ENCODE peak calls at places on chromosomes 7 and 10, in eight cellular contexts. M is adrenal gland, W is heart right ventricle, S is suprapubic skin, N is colonic mucosa, P is hepatocyte, H is HAP-1, K is tibial nerve. J is an unnamed sample.
A peak's percentile ranks its signal among the peaks of the same experiment; 100 is the strongest.

GRCh38 chr7:23467281-23467680 is 3.0 kb downstream of the IGF2BP3 start:
- DNase-seq in N (no peak), W (no peak), P (peak; percentile 10), M (no peak), S (no peak), H (no peak), K (no peak), J (no peak)

GRCh38 chr10:58590152-58590551 is 77.5 kb downstream of the BICC1 start:
- DNase-seq in P (peak; percentile 57), H (no peak), N (peak; percentile 23), W (no peak), S (no peak), M (peak; percentile 76), K (no peak), J (no peak)

GRCh38 chr7:56026538-56026937 is 24.7 kb downstream of the PSPH start:
- DNase-seq in P (no peak), M (peak; percentile 47), H (no peak), S (no peak), N (no peak), K (no peak), W (no peak), J (no peak)

GRCh38 chr7:24764972-24765744 is 7.9 kb upstream of the GSDME start:
- DNase-seq in W (no peak), K (no peak), P (no peak), H (no peak), S (no peak), N (no peak), M (no peak), J (no peak)

GRCh38 chr10:21953585-21954057 is 49.9 kb downstream of the DNAJC1 start:
- DNase-seq in W (no peak), M (no peak), P (peak; percentile 37), S (no peak), K (no peak), N (no peak), H (peak; percentile 88), J (peak; percentile 11)

GRCh38 chr10:80141696-80142460 is 9.3 kb downstream of the PLAC9 start:
- DNase-seq in M (no peak), K (no peak), W (no peak), P (no peak), N (peak; percentile 14), S (peak; percentile 65), H (no peak), J (no peak)

GRCh38 chr7:134710854-134711624 is 64.4 kb downstream of the BPGM start:
- DNase-seq in M (no peak), H (no peak), W (no peak), K (no peak), N (no peak), S (no peak), P (peak; percentile 34), J (peak; percentile 15)

GRCh38 chr7:108012499-108013430 is 9.8 kb upstream of the LAMB1 start:
- DNase-seq in N (peak; percentile 47), M (no peak), P (peak; percentile 73), H (peak; percentile 55), K (no peak), W (no peak), S (no peak), J (no peak)

GRCh38 chr7:111362660-111363059 is 199.6 kb downstream of the IMMP2L start:
- DNase-seq in M (no peak), P (no peak), S (no peak), N (no peak), W (no peak), K (no peak), H (peak; percentile 41), J (no peak)

GRCh38 chr10:118305730-118306129 is 36.4 kb downstream of the FAM204A start:
- DNase-seq in K (no peak), W (no peak), P (no peak), S (no peak), M (no peak), N (no peak), H (no peak), J (no peak)

GRCh38 chr10:108346066-108346465 is 1181.6 kb upstream of the SORCS1 start:
- DNase-seq in K (no peak), M (no peak), P (no peak), H (no peak), S (no peak), N (no peak), W (no peak), J (no peak)

GRCh38 chr10:128470302-128470962 is 344.2 kb upstream of the MKI67 start:
- DNase-seq in P (no peak), M (no peak), W (no peak), N (no peak), H (no peak), K (no peak), S (no peak), J (no peak)

GRCh38 chr10:124629842-124630241 is 114.3 kb downstream of the FAM53B start:
- DNase-seq in P (no peak), H (no peak), N (no peak), K (no peak), S (no peak), W (no peak), M (no peak), J (no peak)

GRCh38 chr10:49177391-49178355 is 10.5 kb downstream of the TMEM273 start:
- DNase-seq in W (peak; percentile 60), K (no peak), P (peak; percentile 61), N (peak; percentile 26), H (no peak), M (peak; percentile 71), S (peak; percentile 72), J (no peak)

GRCh38 chr10:48729941-48730457 is 45.3 kb downstream of the WDFY4 start:
- DNase-seq in W (no peak), N (no peak), P (no peak), K (no peak), S (no peak), M (no peak), H (no peak), J (no peak)

GRCh38 chr10:35735412-35735811 is 93.3 kb upstream of the FZD8 start:
- DNase-seq in W (no peak), S (no peak), N (no peak), P (no peak), K (no peak), H (no peak), M (no peak), J (no peak)

GRCh38 chr10:92419740-92420553 is 129.0 kb downstream of the MARCHF5 start:
- DNase-seq in W (peak; percentile 49), S (peak; percentile 83), H (no peak), P (peak; percentile 42), K (peak; percentile 33), M (peak; percentile 47), N (peak; percentile 49), J (no peak)

GRCh38 chr7:91468231-91468630 is 204.0 kb downstream of the FZD1 start:
- DNase-seq in K (no peak), N (no peak), P (no peak), W (no peak), S (no peak), H (no peak), M (no peak), J (no peak)

GRCh38 chr7:107179326-107180163 is 10.7 kb downstream of the HBP1 start:
- DNase-seq in S (no peak), M (no peak), N (peak; percentile 26), P (peak; percentile 17), W (no peak), K (no peak), H (no peak), J (no peak)

GRCh38 chr7:116188-116981 is 76.0 kb upstream of the FAM20C start:
- DNase-seq in W (no peak), M (no peak), S (no peak), K (no peak), H (no peak), N (no peak), P (no peak), J (no peak)
- H3K4me1 ChIP-seq in W (peaks cover 12% of the 10 kb centered on the region), M (peaks cover 12% of the 10 kb centered on the region), S (peaks cover 10% of the 10 kb centered on the region), K (peaks cover 52% of the 10 kb centered on the region), H (no peaks in the 10 kb centered on the region), N (no peaks in the 10 kb centered on the region), P (peaks cover 23% of the 10 kb centered on the region), J (no peaks in the 10 kb centered on the region)

GRCh38 chr10:112379635-112380296 is 5.8 kb downstream of the ACSL5 start:
- DNase-seq in W (no peak), M (no peak), S (no peak), K (no peak), H (no peak), P (peak; percentile 76), N (no peak), J (no peak)

GRCh38 chr10:112373912-112374338 is at the start of gene ACSL5:
- DNase-seq in K (no peak), H (no peak), P (peak; percentile 48), W (no peak), S (no peak), N (peak; percentile 78), M (no peak), J (no peak)

GRCh38 chr10:112375721-112376577 is 2.0 kb downstream of the ACSL5 start:
- DNase-seq in N (peak; percentile 64), W (peak; percentile 67), H (no peak), K (peak; percentile 26), P (no peak), S (no peak), M (peak; percentile 67), J (peak; percentile 69)

GRCh38 chr10:112374724-112375541 is 1.0 kb downstream of the ACSL5 start:
- DNase-seq in N (peak; percentile 48), S (no peak), W (no peak), H (no peak), M (no peak), P (no peak), K (no peak), J (no peak)

GRCh38 chr10:112376578-112376855 is 2.6 kb downstream of the ACSL5 start:
- DNase-seq in W (no peak), M (no peak), S (no peak), P (no peak), K (no peak), N (no peak), H (no peak), J (no peak)
- H3K4me3 ChIP-seq in W (peak overlapping the region; percentile 64), M (peak overlapping the region; percentile 22), S (peak overlapping the region; percentile 38), P (no peak overlapping the region), K (peak overlapping the region; percentile 8), N (peak overlapping the region; percentile 50), H (no peak overlapping the region), J (peak overlapping the region; percentile 92)

GRCh38 chr10:109931153-109931552 is 7.8 kb upstream of the XPNPEP1 start:
- DNase-seq in W (no peak), M (peak; percentile 39), H (no peak), S (no peak), N (no peak), P (no peak), K (no peak), J (no peak)

GRCh38 chr10:109932391-109932790 is 9.1 kb upstream of the XPNPEP1 start:
- DNase-seq in N (no peak), S (no peak), H (no peak), P (no peak), K (no peak), W (no peak), M (no peak), J (no peak)

GRCh38 chr10:109926141-109926745 is 2.9 kb upstream of the XPNPEP1 start:
- DNase-seq in K (no peak), M (no peak), P (no peak), W (no peak), N (no peak), H (no peak), S (no peak), J (no peak)

GRCh38 chr10:109928393-109928792 is 5.1 kb upstream of the XPNPEP1 start:
- DNase-seq in S (no peak), H (no peak), W (no peak), N (no peak), M (no peak), K (no peak), P (no peak), J (no peak)

GRCh38 chr10:109929501-109930219 is 6.3 kb upstream of the XPNPEP1 start:
- DNase-seq in S (no peak), K (no peak), M (no peak), H (no peak), N (no peak), P (no peak), W (no peak), J (no peak)
- H3K4me1 ChIP-seq in S (peaks cover 27% of the 10 kb centered on the region), K (peaks cover 70% of the 10 kb centered on the region), M (peaks cover 3% of the 10 kb centered on the region), H (no peaks in the 10 kb centered on the region), N (no peaks in the 10 kb centered on the region), P (no peaks in the 10 kb centered on the region), W (peaks cover 10% of the 10 kb centered on the region), J (peaks cover 21% of the 10 kb centered on the region)

GRCh38 chr10:42475168-42476098 is 162.9 kb downstream of the ZNF33B start:
- DNase-seq in W (peak; percentile 20), S (no peak), H (no peak), N (no peak), K (no peak), P (no peak), M (no peak), J (no peak)
- H3K4me3 ChIP-seq in W (peak overlapping the region; percentile 41), S (peak overlapping the region; percentile 38), H (no peak overlapping the region), N (no peak overlapping the region), K (no peak overlapping the region), P (no peak overlapping the region), M (no peak overlapping the region), J (no peak overlapping the region)